ENCODE peak calls at places on chromosomes 1 and 21, in eight cellular contexts. I, N, J, F, M, X, G and O are unnamed samples.

GRCh38 chr1:156667968-156668709 is 9.1 kb downstream of the NES start:
- DNase-seq in I (no peak), N (no peak), J (no peak), F (no peak), M (no peak), X (no peak), G (no peak), O (no peak)

GRCh38 chr1:111754964-111755320 is 759 bp upstream of the DDX20 start:
- DNase-seq in I (no peak), N (peak; percentile 63), J (no peak), F (peak; percentile 22), M (peak; percentile 64), X (no peak), G (no peak), O (peak; percentile 42)

GRCh38 chr21:44708213-44708865 is 3.0 kb downstream of the TSPEAR start:
- DNase-seq in I (no peak), N (no peak), J (no peak), F (no peak), M (no peak), X (no peak), G (no peak), O (no peak)

GRCh38 chr1:208423522-208423921 is 179.3 kb upstream of the PLXNA2 start:
- DNase-seq in I (no peak), N (no peak), J (no peak), F (no peak), M (peak; percentile 4), X (no peak), G (no peak), O (no peak)

GRCh38 chr1:150927629-150928028 is 1.5 kb downstream of the SETDB1 start:
- DNase-seq in I (no peak), N (no peak), J (no peak), F (no peak), M (no peak), X (no peak), G (no peak), O (no peak)

GRCh38 chr1:225712391-225712790 is 59.5 kb upstream of the ENAH start:
- DNase-seq in I (no peak), N (no peak), J (no peak), F (no peak), M (no peak), X (no peak), G (no peak), O (no peak)

GRCh38 chr1:4023678-4024077 is 123.6 kb upstream of the C1orf174 start:
- DNase-seq in I (no peak), N (no peak), J (no peak), F (no peak), M (no peak), X (no peak), G (no peak), O (no peak)

GRCh38 chr1:53328490-53329182 is 766 bp upstream of the LRP8 start:
- DNase-seq in I (no peak), N (peak; percentile 37), J (no peak), F (no peak), M (no peak), X (peak; percentile 16), G (peak; percentile 17), O (no peak)

GRCh38 chr21:39258207-39258606 is 55.2 kb downstream of the BRWD1 start:
- DNase-seq in I (no peak), N (no peak), J (no peak), F (no peak), M (no peak), X (no peak), G (no peak), O (no peak)

GRCh38 chr1:152252157-152252556 is 28.2 kb upstream of the HRNR start:
- DNase-seq in I (no peak), N (no peak), J (no peak), F (no peak), M (no peak), X (no peak), G (no peak), O (no peak)

GRCh38 chr1:4174291-4175200 is 274.5 kb upstream of the C1orf174 start:
- DNase-seq in I (no peak), N (no peak), J (no peak), F (no peak), M (no peak), X (no peak), G (no peak), O (no peak)

GRCh38 chr1:222224576-222224975 is 323.3 kb downstream of the HHIPL2 start:
- DNase-seq in I (no peak), N (no peak), J (no peak), F (no peak), M (no peak), X (no peak), G (no peak), O (no peak)

GRCh38 chr1:147723691-147724323 is 36.6 kb downstream of the GJA5 start:
- DNase-seq in I (no peak), N (no peak), J (no peak), F (peak; percentile 74), M (peak; percentile 24), X (no peak), G (peak; percentile 27), O (peak; percentile 77)

GRCh38 chr1:212688338-212689047 is 11.1 kb downstream of the BATF3 start:
- DNase-seq in I (no peak), N (no peak), J (no peak), F (no peak), M (no peak), X (no peak), G (no peak), O (no peak)

GRCh38 chr1:224894915-224895314 is 34.6 kb upstream of the DNAH14 start:
- DNase-seq in I (no peak), N (no peak), J (no peak), F (no peak), M (no peak), X (no peak), G (no peak), O (peak; percentile 16)

GRCh38 chr1:15848929-15849774 is 1.6 kb downstream of the SPEN start:
- DNase-seq in I (peak; percentile 55), N (peak; percentile 97), J (peak; percentile 89), F (peak; percentile 79), M (peak; percentile 90), X (peak; percentile 61), G (peak; percentile 65), O (peak; percentile 64)

GRCh38 chr1:154463512-154463990 is 38.5 kb upstream of the TDRD10 start:
- DNase-seq in I (no peak), N (no peak), J (no peak), F (no peak), M (no peak), X (peak; percentile 41), G (peak; percentile 45), O (no peak)

GRCh38 chr1:180966744-180967536 is 54.2 kb downstream of the KIAA1614 start:
- DNase-seq in I (no peak), N (no peak), J (no peak), F (no peak), M (no peak), X (no peak), G (no peak), O (no peak)

GRCh38 chr1:50275564-50275963 is 147.7 kb downstream of the DMRTA2 start:
- DNase-seq in I (no peak), N (peak; percentile 63), J (no peak), F (no peak), M (no peak), X (no peak), G (no peak), O (no peak)

GRCh38 chr1:97074771-97075170 is 353.2 kb downstream of the PTBP2 start:
- DNase-seq in I (no peak), N (no peak), J (no peak), F (no peak), M (no peak), X (no peak), G (no peak), O (no peak)

GRCh38 chr1:220767312-220768126 is 19.2 kb upstream of the MTARC1 start:
- DNase-seq in I (no peak), N (no peak), J (no peak), F (no peak), M (no peak), X (no peak), G (no peak), O (no peak)

GRCh38 chr1:111406325-111406768 is 21.2 kb downstream of the OVGP1 start:
- DNase-seq in I (no peak), N (no peak), J (no peak), F (peak; percentile 44), M (peak; percentile 23), X (peak; percentile 26), G (peak; percentile 59), O (no peak)

GRCh38 chr1:115829023-115829674 is 11.8 kb downstream of the NHLH2 start:
- DNase-seq in I (no peak), N (no peak), J (no peak), F (no peak), M (peak; percentile 25), X (no peak), G (no peak), O (no peak)